ENCODE peak calls at places on chromosomes 12 and 14, in five cellular contexts. Y is astrocyte, H is fibroblast of lung, C is ascending aorta, X is A549. D is an unnamed sample.

GRCh38 chr12:62656576-62657362 is 190.1 kb downstream of the MON2 start:
- DNase-seq in X (no peak), C (no peak), H (no peak), Y (no peak), D (no peak)

GRCh38 chr12:75850751-75851462 is 180.7 kb downstream of the PHLDA1 start:
- DNase-seq in Y (peak), C (no peak), X (peak), H (peak), D (peak)

GRCh38 chr14:69636051-69636639 is 24.7 kb downstream of the SUSD6 start:
- DNase-seq in Y (no peak), C (no peak), H (no peak), X (no peak), D (no peak)

GRCh38 chr12:21695896-21696295 is 38.3 kb upstream of the LDHB start:
- DNase-seq in C (no peak), X (no peak), H (no peak), Y (no peak), D (no peak)

GRCh38 chr12:25276199-25276937 is 25.6 kb upstream of the KRAS start:
- DNase-seq in Y (peak), H (peak), C (no peak), X (peak), D (peak)

GRCh38 chr12:132379996-132380395 is 50.6 kb upstream of the GALNT9 start:
- DNase-seq in Y (no peak), H (no peak), X (peak), C (no peak), D (no peak)

GRCh38 chr14:76133103-76133502 is 18.6 kb upstream of the GPATCH2L start:
- DNase-seq in H (peak), X (peak), C (no peak), Y (no peak), D (no peak)

GRCh38 chr12:75913502-75914110 is 118.0 kb downstream of the PHLDA1 start:
- DNase-seq in C (no peak), H (peak), Y (peak), X (no peak), D (no peak)

GRCh38 chr14:87615822-87616679 is 376.9 kb downstream of the GALC start:
- DNase-seq in H (peak), Y (no peak), C (no peak), X (peak), D (peak)

GRCh38 chr12:104494137-104494815 is 37.5 kb downstream of the CHST11 start:
- DNase-seq in X (no peak), Y (no peak), H (peak), C (no peak), D (no peak)

GRCh38 chr14:104600141-104600643 is 4.4 kb downstream of the TMEM179 start:
- DNase-seq in C (no peak), X (peak), Y (no peak), H (no peak), D (no peak)

GRCh38 chr12:77943466-77943865 is 112.8 kb downstream of the NAV3 start:
- DNase-seq in C (no peak), Y (peak), H (peak), X (peak), D (peak)

GRCh38 chr12:21499765-21500164 is 1.7 kb downstream of the RECQL start:
- DNase-seq in H (no peak), C (no peak), X (no peak), Y (no peak), D (no peak)

GRCh38 chr12:23854598-23854997 is 94.9 kb downstream of the SOX5 start:
- DNase-seq in H (no peak), C (no peak), Y (no peak), X (no peak), D (no peak)

GRCh38 chr12:107369679-107370078 is 276.3 kb upstream of the CRY1 start:
- DNase-seq in X (no peak), C (no peak), H (no peak), Y (no peak), D (no peak)

GRCh38 chr12:54276368-54276767 is 3.6 kb downstream of the CBX5 start:
- DNase-seq in C (no peak), Y (no peak), H (no peak), X (no peak), D (no peak)

GRCh38 chr14:76904740-76905569 is 78.7 kb downstream of the LRRC74A start:
- DNase-seq in H (peak), X (peak), C (peak), Y (peak), D (peak)

GRCh38 chr12:25063873-25064598 is 115.1 kb upstream of the BCAT1 start:
- DNase-seq in C (no peak), Y (no peak), X (no peak), H (no peak), D (no peak)

GRCh38 chr12:56931474-56931978 is 2.7 kb downstream of the SDR9C7 start:
- DNase-seq in H (peak), C (no peak), X (peak), Y (peak), D (peak)

GRCh38 chr12:57626929-57627445 is 6.0 kb downstream of the B4GALNT1 start:
- DNase-seq in Y (no peak), H (no peak), X (no peak), C (no peak), D (no peak)

GRCh38 chr12:80269953-80270552 is 170.7 kb downstream of the OTOGL start:
- DNase-seq in H (peak), Y (no peak), C (no peak), X (peak), D (no peak)

GRCh38 chr12:123907726-123908476 is 64.7 kb downstream of the CCDC92 start:
- DNase-seq in H (no peak), Y (no peak), C (no peak), X (no peak), D (no peak)

GRCh38 chr14:96095581-96096476 is 56.7 kb downstream of the C14orf132 start:
- DNase-seq in C (no peak), H (peak), X (peak), Y (peak), D (peak)

GRCh38 chr14:78946949-78947348 is 776.8 kb downstream of the NRXN3 start:
- DNase-seq in C (no peak), H (no peak), Y (no peak), X (no peak), D (no peak)

GRCh38 chr12:3262466-3262865 is 185.3 kb downstream of the TSPAN9 start:
- DNase-seq in X (no peak), H (no peak), Y (no peak), C (no peak), D (no peak)

GRCh38 chr14:61191751-61192150 is 89.4 kb downstream of the TMEM30B start:
- DNase-seq in C (no peak), Y (no peak), H (no peak), X (no peak), D (no peak)

GRCh38 chr12:120224304-120225199 is 23.6 kb upstream of the RPLP0 start:
- DNase-seq in H (no peak), C (no peak), Y (no peak), X (no peak), D (no peak)

GRCh38 chr12:1525858-1526257 is 68.5 kb downstream of the FBXL14 start:
- DNase-seq in C (no peak), Y (no peak), X (no peak), H (no peak), D (no peak)

GRCh38 chr14:94646481-94646880 is 34.3 kb downstream of the SERPINA3 start:
- DNase-seq in Y (peak), H (peak), C (no peak), X (no peak), D (no peak)

GRCh38 chr14:46147486-46147885 is 504.1 kb downstream of the RPL10L start:
- DNase-seq in X (no peak), C (no peak), Y (no peak), H (no peak), D (no peak)

GRCh38 chr12:52344111-52344510 is 22.9 kb upstream of the KRT83 start:
- DNase-seq in H (no peak), Y (no peak), X (no peak), C (no peak), D (no peak)

GRCh38 chr14:77303417-77304156 is 17.1 kb downstream of the POMT2 start:
- DNase-seq in Y (peak), H (peak), X (peak), C (no peak), D (peak)

GRCh38 chr12:64352181-64352580 is 38.4 kb downstream of the C12orf56 start:
- DNase-seq in C (no peak), H (no peak), X (peak), Y (no peak), D (no peak)

GRCh38 chr12:111057726-111058125 is 137.3 kb upstream of the MYL2 start:
- DNase-seq in X (no peak), C (no peak), H (no peak), Y (no peak), D (no peak)
- H3K27ac ChIP-seq in X (no peak), C (no peak), H (no peak), Y (no peak), D (peak)

GRCh38 chr12:27705263-27705662 is 5.4 kb upstream of the MRPS35 start:
- DNase-seq in C (no peak), X (no peak), Y (no peak), H (no peak), D (no peak)
- H3K27ac ChIP-seq in C (no peak), X (peak), Y (no peak), H (no peak), D (peak)

DNA sequence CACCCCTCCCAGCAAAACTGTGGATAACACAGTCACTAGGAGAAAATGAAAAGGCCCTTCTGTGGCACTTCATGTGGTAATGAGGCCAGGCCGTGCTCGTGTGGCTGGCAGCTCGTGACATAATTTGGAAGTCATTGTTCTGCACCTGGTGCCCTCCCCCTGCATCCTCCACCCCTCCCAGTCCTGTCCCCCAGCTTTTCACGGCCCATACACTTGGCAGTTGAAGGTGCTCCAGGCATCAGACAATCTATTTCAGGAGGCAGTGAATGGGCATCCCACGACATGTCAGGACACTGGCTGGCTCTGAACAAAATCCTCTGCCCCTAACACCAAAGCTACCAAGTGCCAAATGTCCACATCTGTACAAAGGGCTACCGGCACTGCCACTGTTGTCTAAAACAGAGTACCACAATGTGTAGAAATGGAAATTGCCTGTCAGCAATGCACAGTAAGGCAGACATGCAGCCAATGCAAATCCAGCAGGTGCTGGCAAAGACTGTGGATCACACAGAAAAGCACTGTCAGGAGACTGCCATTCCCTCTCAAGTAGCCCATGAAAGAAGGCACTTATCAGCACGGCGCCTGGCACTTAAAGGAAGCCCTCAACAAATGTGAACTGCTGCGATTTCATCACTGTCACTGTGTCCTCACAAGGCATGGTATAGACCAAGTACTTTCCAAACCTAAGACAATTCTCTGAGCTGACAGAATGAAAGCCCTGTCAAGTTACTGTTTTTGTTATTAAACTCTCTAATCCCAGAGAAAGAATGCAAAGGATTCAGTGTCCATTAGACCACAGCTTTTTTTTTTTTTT is 39.1 kb downstream of the CORO1C start:
- DNase-seq in Y (peak), X (peak), C (no peak), H (peak), D (no peak)
- H3K27ac ChIP-seq in Y (peak), X (peak), C (peak), H (peak), D (peak)

GRCh38 chr12:108649126-108649525 is 15.4 kb upstream of the SELPLG start:
- DNase-seq in C (no peak), X (no peak), Y (peak), H (peak), D (no peak)

GRCh38 chr12:108649668-108650067 is 16.0 kb upstream of the SELPLG start:
- DNase-seq in C (no peak), H (peak), Y (peak), X (peak), D (no peak)

GRCh38 chr12:108650083-108650482 is 16.4 kb upstream of the SELPLG start:
- DNase-seq in C (no peak), Y (no peak), X (no peak), H (no peak), D (no peak)

GRCh38 chr12:108653922-108654321 is 20.2 kb upstream of the SELPLG start:
- DNase-seq in C (no peak), X (no peak), Y (no peak), H (no peak), D (no peak)

GRCh38 chr12:108653082-108653516 is 19.4 kb upstream of the SELPLG start:
- DNase-seq in C (no peak), X (no peak), Y (no peak), H (no peak), D (no peak)
- H3K27ac ChIP-seq in C (no peak), X (no peak), Y (peak), H (no peak), D (no peak)

DNA sequence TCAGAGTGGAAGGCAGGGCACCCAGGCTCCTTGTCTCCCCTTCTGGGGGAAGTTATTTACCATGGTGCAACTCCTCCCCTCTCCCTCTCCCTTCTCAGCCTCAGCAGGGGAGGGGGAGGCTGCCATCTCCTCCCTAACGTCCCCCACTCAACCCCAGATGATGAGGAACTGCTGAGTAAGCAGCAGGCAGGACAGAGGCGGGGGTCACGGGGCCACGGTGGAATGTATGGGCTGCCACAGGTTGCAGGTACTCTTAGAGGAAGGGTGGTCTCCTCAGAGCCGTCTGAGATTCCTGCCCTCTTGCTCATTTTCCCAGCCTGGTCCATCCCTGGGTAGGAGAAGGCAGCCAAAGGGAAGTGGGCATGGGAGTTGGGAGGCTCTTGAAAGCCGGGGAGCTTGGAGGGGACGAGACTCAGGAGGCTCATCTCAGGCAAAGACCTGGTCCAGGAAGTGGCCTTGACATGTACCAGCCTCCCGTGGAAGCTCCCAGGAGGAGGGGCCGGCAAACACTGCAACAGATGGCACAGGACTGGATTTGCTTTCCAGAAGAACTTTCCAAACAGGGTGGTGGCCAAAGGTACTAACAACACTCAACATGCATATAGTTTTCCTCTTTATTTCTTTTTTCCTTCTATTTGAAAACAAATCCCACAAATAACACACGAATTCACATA is 19.0 kb downstream of the RIN3 start:
- DNase-seq in H (no peak), Y (no peak), X (no peak), C (no peak), D (no peak)
- H3K27ac ChIP-seq in H (no peak), Y (no peak), X (no peak), C (no peak), D (no peak)

DNA sequence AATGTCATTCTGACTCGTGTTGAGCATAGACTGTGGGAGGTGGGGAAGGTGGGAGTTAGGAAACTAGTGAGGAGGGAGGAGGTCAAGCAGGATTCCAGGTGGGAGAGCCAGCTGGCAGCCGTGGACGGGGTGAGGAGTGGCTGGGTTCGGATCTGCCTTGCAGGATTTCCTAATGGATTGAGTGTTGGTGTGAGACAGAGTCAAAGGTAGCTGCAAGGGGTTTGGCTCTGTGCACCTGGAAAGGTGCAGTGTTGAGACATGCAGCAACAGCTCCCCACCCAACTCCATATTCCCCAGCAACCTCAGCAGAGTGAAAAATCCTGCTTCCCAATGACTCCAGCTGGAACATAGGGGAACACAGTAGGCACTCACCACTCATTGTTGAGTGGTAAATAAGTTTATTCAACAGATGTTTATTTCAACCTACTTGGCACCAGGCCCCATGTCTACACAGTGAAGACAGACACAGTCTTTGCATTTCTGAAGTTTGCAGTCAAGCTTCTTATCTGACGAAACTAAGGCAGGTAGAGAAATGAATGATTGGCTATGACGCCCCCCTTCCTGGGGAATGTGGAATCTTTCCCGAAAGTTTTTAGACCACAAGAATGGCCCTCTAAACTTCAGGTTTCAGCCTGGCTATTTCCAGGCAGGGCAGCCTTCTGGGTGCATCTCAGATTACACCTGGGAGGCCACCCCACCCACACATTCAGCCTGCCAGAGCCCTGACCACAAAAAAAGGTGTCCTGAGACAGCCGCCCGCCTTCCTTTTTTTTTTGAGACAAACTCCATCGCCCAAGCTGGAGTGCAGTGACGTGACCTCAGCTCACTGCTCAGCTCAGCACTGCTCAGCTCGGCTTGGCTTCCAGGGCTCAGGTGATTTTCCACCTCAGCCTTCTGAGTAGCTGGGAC is 37.9 kb upstream of the PLEKHG6 start:
- DNase-seq in H (peak), Y (peak), C (no peak), X (no peak), D (peak)
- H3K27ac ChIP-seq in H (no peak), Y (no peak), C (no peak), X (no peak), D (peak)

D was measured in epithelial cell of prostate.